ENCODE peak calls at places on chromosomes 3 and 15, in ten cellular contexts. Y is adrenal gland, D is sigmoid colon, K is endothelial cell of umbilical vein, E is GM12892, P is Peyer's patch, I is heart left ventricle, A is stomach, G is HCT116, C is lower leg skin. F is an unnamed sample.

GRCh38 chr3:128390867-128391266 is 75.8 kb downstream of the DNAJB8 start:
- DNase-seq in Y (no peak), D (no peak), K (no peak), E (no peak), P (no peak), I (no peak), A (no peak), G (no peak), C (no peak), F (no peak)

GRCh38 chr3:179544981-179545645 is 17.6 kb upstream of the ACTL6A start:
- DNase-seq in Y (no peak), D (no peak), K (no peak), E (no peak), P (no peak), I (no peak), A (no peak), G (no peak), C (no peak), F (no peak)

GRCh38 chr3:50364573-50365079 is 5.3 kb upstream of the TMEM115 start:
- DNase-seq in Y (no peak), D (peak; percentile 82), K (no peak), E (no peak), P (no peak), I (no peak), A (peak; percentile 38), G (no peak), C (no peak), F (peak; percentile 67)

GRCh38 chr15:25798207-25798931 is 64.8 kb downstream of the ATP10A start:
- DNase-seq in Y (no peak), D (no peak), K (no peak), E (no peak), P (no peak), I (no peak), A (no peak), G (no peak), C (peak; percentile 83), F (no peak)

GRCh38 chr3:88626426-88627120 is 476.8 kb downstream of the C3orf38 start:
- DNase-seq in Y (no peak), D (no peak), K (no peak), E (no peak), P (no peak), I (no peak), A (no peak), G (no peak), C (no peak), F (no peak)

GRCh38 chr3:158768881-158769518 is 32.9 kb upstream of the MFSD1 start:
- DNase-seq in Y (no peak), D (peak; percentile 70), K (peak; percentile 85), E (no peak), P (no peak), I (peak; percentile 53), A (no peak), G (no peak), C (no peak), F (no peak)

GRCh38 chr15:83846847-83847246 is 192.9 kb downstream of the ADAMTSL3 start:
- DNase-seq in Y (no peak), D (no peak), K (no peak), E (no peak), P (no peak), I (no peak), A (no peak), G (no peak), C (no peak), F (no peak)

GRCh38 chr3:194348354-194348753 is 2.8 kb downstream of the CPN2 start:
- DNase-seq in Y (no peak), D (no peak), K (no peak), E (no peak), P (no peak), I (no peak), A (no peak), G (no peak), C (no peak), F (no peak)

GRCh38 chr15:40439461-40440299 is 1.1 kb upstream of the BAHD1 start:
- DNase-seq in Y (peak; percentile 87), D (no peak), K (peak; percentile 17), E (no peak), P (peak; percentile 65), I (no peak), A (peak; percentile 47), G (no peak), C (peak; percentile 86), F (peak; percentile 59)

GRCh38 chr15:27869697-27870281 is 229.3 kb downstream of the OCA2 start:
- DNase-seq in Y (no peak), D (no peak), K (no peak), E (no peak), P (no peak), I (no peak), A (no peak), G (no peak), C (no peak), F (no peak)

GRCh38 chr15:47460775-47461174 is 256.5 kb upstream of the SEMA6D start:
- DNase-seq in Y (no peak), D (no peak), K (peak; percentile 35), E (no peak), P (no peak), I (no peak), A (no peak), G (no peak), C (no peak), F (no peak)

GRCh38 chr15:97126556-97127233 is 796.2 kb downstream of the NR2F2 start:
- DNase-seq in Y (no peak), D (no peak), K (no peak), E (no peak), P (no peak), I (no peak), A (no peak), G (no peak), C (no peak), F (no peak)

GRCh38 chr3:153762411-153763235 is 358.6 kb upstream of the ARHGEF26 start:
- DNase-seq in Y (no peak), D (no peak), K (no peak), E (no peak), P (no peak), I (no peak), A (no peak), G (no peak), C (no peak), F (no peak)

GRCh38 chr3:41338276-41338675 is 139.0 kb downstream of the CTNNB1 start:
- DNase-seq in Y (no peak), D (no peak), K (no peak), E (no peak), P (no peak), I (no peak), A (no peak), G (no peak), C (no peak), F (no peak)

GRCh38 chr3:115169808-115170207 is 22.7 kb upstream of the ZBTB20 start:
- DNase-seq in Y (no peak), D (no peak), K (no peak), E (no peak), P (no peak), I (no peak), A (no peak), G (no peak), C (no peak), F (peak; percentile 4)

GRCh38 chr3:126908752-126909275 is 74.1 kb upstream of the PLXNA1 start:
- DNase-seq in Y (no peak), D (peak; percentile 35), K (no peak), E (no peak), P (no peak), I (no peak), A (no peak), G (no peak), C (no peak), F (peak; percentile 48)
- TF ChIP-seq POLR2A in Y (no peak), D (no peak), K (no peak), E (no peak), P (no peak), I (no peak), A (no peak), G (no peak), C (no peak), F (no peak)

DNA sequence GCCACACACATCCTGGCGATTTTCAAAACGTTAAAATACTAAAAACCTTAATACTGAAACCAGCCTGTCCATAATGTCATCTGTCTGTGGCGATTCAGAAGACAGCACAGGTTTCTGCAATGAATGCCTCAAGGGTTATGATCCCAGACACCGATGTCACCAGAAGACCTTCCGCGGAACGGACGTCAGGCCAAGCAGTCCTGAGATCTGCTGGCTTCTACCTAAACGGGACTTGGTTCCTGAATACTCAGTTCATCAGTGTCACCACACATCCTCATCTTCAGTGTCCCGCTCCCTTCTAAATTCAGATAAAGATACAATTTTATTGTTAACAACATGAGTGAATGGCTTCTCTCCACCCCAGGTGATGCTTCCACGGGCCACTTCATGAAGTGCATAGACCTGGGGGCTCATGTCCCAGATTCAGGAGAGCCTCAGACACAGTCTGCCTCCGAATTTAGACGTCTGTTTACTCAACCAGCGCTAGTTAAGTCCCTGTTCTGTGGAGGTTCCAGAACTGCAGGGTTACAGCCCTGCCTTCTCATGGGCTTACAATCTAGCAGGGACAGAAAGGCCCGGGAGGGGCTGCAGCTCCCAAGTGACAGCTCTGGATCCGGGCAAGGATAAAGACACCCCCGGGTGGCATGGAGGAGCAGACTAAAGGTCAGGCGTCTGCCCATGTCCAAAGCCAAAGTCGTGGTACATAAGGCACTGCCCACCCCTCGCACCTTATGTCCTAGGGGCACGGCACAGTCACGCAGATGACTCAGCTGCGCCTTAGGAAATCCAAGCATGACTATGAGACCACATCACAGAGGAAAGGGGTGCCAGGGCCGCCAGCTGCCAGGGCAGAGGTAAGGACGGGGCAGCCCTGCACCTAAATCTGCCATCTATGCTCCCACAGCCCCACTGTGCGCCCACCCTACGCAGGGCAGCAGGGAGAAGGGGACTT is 75.9 kb downstream of the VGLL4 start:
- DNase-seq in Y (peak; percentile 89), D (no peak), K (peak; percentile 87), E (no peak), P (peak; percentile 50), I (no peak), A (no peak), G (peak; percentile 80), C (peak; percentile 90), F (no peak)
- TF ChIP-seq POLR2A in Y (no peak), D (no peak), K (no peak), E (no peak), P (no peak), I (no peak), A (no peak), G (no peak), C (no peak), F (no peak)

GRCh38 chr3:11136871-11137626 is 17.2 kb upstream of the HRH1 start:
- DNase-seq in Y (peak; percentile 75), D (peak; percentile 92), K (peak; percentile 75), E (no peak), P (peak; percentile 50), I (no peak), A (no peak), G (peak; percentile 100), C (peak; percentile 85), F (no peak)
- TF ChIP-seq POLR2A in Y (no peak), D (no peak), K (no peak), E (no peak), P (no peak), I (no peak), A (no peak), G (peak; percentile 20), C (no peak), F (no peak)

DNA sequence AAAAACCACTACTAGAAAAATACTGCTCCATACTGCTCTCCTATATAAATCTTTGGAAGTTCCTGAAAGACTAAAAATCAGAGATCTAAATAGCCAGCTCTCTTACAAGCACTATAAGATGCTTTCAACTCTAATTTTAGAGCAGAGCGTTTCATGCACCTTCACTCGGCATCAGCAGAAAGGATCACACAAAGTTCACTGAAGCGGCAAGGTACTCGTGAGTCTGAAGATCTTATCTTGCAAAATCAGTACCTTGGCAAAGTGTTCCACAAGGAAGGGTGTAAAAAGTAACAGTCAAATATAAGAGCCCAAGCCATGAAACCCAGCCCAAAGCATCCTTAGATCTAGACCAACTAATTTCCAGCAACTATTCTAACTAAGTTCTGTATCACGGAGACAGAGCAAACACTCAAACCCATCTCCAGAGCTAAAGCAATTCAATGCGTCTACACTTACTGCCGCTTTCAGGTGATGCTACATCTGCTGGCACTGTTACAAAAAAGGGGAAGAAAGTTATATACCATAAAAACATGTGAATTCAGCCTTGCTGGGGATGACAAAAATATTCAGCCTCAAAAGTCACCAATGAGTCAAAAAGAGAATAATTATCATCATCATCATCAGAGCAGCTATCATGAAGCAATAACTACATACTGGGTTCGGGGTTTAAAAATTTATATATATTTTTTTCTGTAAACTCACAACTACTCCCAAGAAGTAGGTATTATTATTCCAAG is 16.3 kb downstream of the VPS39 start:
- DNase-seq in Y (no peak), D (no peak), K (no peak), E (no peak), P (no peak), I (no peak), A (no peak), G (no peak), C (no peak), F (no peak)
- TF ChIP-seq POLR2A in Y (no peak), D (no peak), K (no peak), E (no peak), P (no peak), I (no peak), A (no peak), G (no peak), C (no peak), F (no peak)

F was measured in erythroblast.